ENCODE peak calls at places on chromosomes 2 and 18, in seven cellular contexts. F is uterus, S is upper lobe of left lung, G is K562, E is Peyer's patch, B is ovary, C is breast epithelium. W is an unnamed sample. For H3K4me1 and H3K9me3, the result is how much of the 10 kb centered on the place peaks cover.

GRCh38 chr2:33019796-33020195 is 73.0 kb downstream of the LTBP1 start:
- DNase-seq in F (no peak), S (no peak), G (no peak), E (no peak), B (no peak), C (no peak), W (no peak)

GRCh38 chr2:62396880-62397279 is 109.1 kb downstream of the TMEM17 start:
- DNase-seq in F (no peak), S (no peak), G (no peak), E (no peak), B (no peak), C (no peak), W (no peak)

GRCh38 chr2:107430596-107431266 is 396.0 kb upstream of the RGPD4 start:
- DNase-seq in F (no peak), S (no peak), G (no peak), E (no peak), B (no peak), C (no peak), W (no peak)

GRCh38 chr2:8576525-8577157 is 105.2 kb upstream of the ID2 start:
- DNase-seq in F (no peak), S (peak), G (no peak), E (peak), B (peak), C (no peak), W (peak)

GRCh38 chr2:10303174-10303633 is 500 bp downstream of the HPCAL1 start:
- DNase-seq in F (peak), S (no peak), G (no peak), E (peak), B (no peak), C (no peak), W (peak)

GRCh38 chr2:120509991-120510735 is 164.2 kb downstream of the INHBB start:
- DNase-seq in F (no peak), S (no peak), G (no peak), E (no peak), B (no peak), C (no peak), W (no peak)

GRCh38 chr2:7910752-7911151 is 771.1 kb upstream of the ID2 start:
- DNase-seq in F (no peak), S (no peak), G (no peak), E (no peak), B (no peak), C (no peak), W (no peak)

GRCh38 chr2:190786404-190787166 is 94.0 kb upstream of the GLS start:
- DNase-seq in F (no peak), S (peak), G (no peak), E (no peak), B (no peak), C (no peak), W (no peak)

GRCh38 chr2:182920631-182921056 is 54.2 kb upstream of the FRZB start:
- DNase-seq in F (no peak), S (no peak), G (no peak), E (no peak), B (no peak), C (no peak), W (no peak)

GRCh38 chr2:232523682-232524597 is 2.0 kb upstream of the CHRND start:
- DNase-seq in F (no peak), S (no peak), G (peak), E (no peak), B (peak), C (no peak), W (no peak)

GRCh38 chr2:164882276-164882675 is 40.7 kb upstream of the COBLL1 start:
- DNase-seq in F (no peak), S (no peak), G (no peak), E (no peak), B (peak), C (no peak), W (no peak)

GRCh38 chr2:172080641-172081230 is 4.6 kb upstream of the DLX1 start:
- DNase-seq in F (no peak), S (no peak), G (no peak), E (no peak), B (no peak), C (no peak), W (no peak)

GRCh38 chr2:72964146-72964525 is 46.8 kb downstream of the EMX1 start:
- DNase-seq in F (no peak), S (no peak), G (no peak), E (no peak), B (no peak), C (no peak), W (no peak)

GRCh38 chr18:21300616-21301200 is 58.7 kb downstream of the GREB1L start:
- DNase-seq in F (no peak), S (no peak), G (no peak), E (no peak), B (no peak), C (no peak), W (no peak)

GRCh38 chr2:156573710-156574109 is 137.5 kb downstream of the GPD2 start:
- DNase-seq in F (no peak), S (no peak), G (no peak), E (no peak), B (no peak), C (no peak), W (no peak)

GRCh38 chr18:47323158-47323557 is 71.7 kb upstream of the SKOR2 start:
- DNase-seq in F (no peak), S (no peak), G (no peak), E (no peak), B (no peak), C (no peak), W (no peak)

GRCh38 chr2:154195644-154196221 is 324.0 kb downstream of the GALNT13 start:
- DNase-seq in F (no peak), S (no peak), G (no peak), E (no peak), B (no peak), C (no peak), W (no peak)

GRCh38 chr2:155546715-155547555 is 785.6 kb downstream of the NR4A2 start:
- DNase-seq in F (no peak), S (no peak), G (no peak), E (no peak), B (no peak), C (no peak), W (no peak)

GRCh38 chr2:101328474-101329007 is 20.0 kb upstream of the RNF149 start:
- DNase-seq in F (no peak), S (peak), G (no peak), E (peak), B (no peak), C (no peak), W (no peak)

GRCh38 chr2:33620-34019 is 12.7 kb downstream of the FAM110C start:
- DNase-seq in F (no peak), S (peak), G (no peak), E (peak), B (no peak), C (no peak), W (no peak)

DNA sequence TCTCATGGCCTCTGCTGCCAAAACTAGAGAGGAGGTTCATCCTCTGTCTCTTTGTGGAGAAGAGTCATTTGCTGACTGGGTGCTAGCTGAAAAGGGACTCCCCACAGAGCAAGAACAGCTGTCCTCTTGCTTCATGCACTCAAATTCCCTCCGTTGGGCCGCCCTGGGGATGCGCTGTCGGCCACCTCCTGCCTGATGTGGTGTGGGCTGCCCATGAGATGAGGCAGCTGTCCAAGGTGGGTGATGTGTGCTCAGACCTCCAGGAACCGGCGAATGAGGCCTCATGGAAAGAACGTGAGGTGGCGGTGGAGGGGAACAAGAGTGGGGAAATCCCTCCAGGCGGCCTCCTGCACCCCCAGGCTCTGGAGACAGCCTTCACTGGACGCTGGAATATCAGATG is 79.9 kb downstream of the LONRF2 start:
- DNase-seq in F (no peak), S (no peak), G (no peak), E (no peak), B (no peak), C (no peak), W (no peak)
- H3K4me1 ChIP-seq in F (under half), S (under half), G (under half), E (under half), B (under half), C (under half), W (under half)

GRCh38 chr18:13381907-13382682 is 163.5 kb downstream of the LDLRAD4 start:
- DNase-seq in F (peak), S (peak), G (no peak), E (peak), B (peak), C (peak), W (no peak)
- TF ChIP-seq POLR2A in F (no peak), S (no peak), G (no peak), E (peak), B (no peak), C (no peak), W (no peak)

GRCh38 chr2:94762600-94762999 is 108.6 kb upstream of the TEKT4 start:
- DNase-seq in F (no peak), S (no peak), G (peak), E (no peak), B (no peak), C (no peak), W (no peak)

GRCh38 chr2:94759211-94759610 is 112.0 kb upstream of the TEKT4 start:
- DNase-seq in F (no peak), S (no peak), G (peak), E (no peak), B (no peak), C (no peak), W (no peak)

GRCh38 chr2:94767336-94767735 is 103.9 kb upstream of the TEKT4 start:
- DNase-seq in F (no peak), S (no peak), G (no peak), E (no peak), B (no peak), C (no peak), W (no peak)

GRCh38 chr2:94758546-94758945 is 112.7 kb upstream of the TEKT4 start:
- DNase-seq in F (no peak), S (no peak), G (no peak), E (no peak), B (no peak), C (no peak), W (no peak)

DNA sequence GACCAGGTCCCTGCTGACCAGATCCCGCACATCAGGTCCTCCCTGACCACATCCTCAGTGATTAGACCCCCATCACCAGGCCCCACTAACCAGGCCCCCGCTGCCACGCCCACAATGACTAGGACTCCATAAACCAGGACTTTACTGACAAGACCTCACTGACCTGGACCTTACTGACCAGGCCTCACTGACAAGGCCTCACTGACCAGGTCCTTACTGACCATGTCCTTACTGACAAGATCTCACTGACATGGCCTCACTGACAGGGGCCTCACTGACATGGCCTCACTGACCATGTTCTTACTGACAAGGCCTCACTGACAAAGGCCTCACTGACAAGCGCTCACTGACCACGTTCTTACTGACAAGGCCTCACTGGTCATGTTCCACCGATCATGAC is 107.9 kb upstream of the TEKT4 start:
- DNase-seq in F (no peak), S (no peak), G (no peak), E (no peak), B (no peak), C (no peak), W (no peak)
- H3K9me3 ChIP-seq in F (under half), S (under half), G (under half), E (under half), B (under half), C (under half), W (under half)

GRCh38 chr2:104864751-104865470 is 11.0 kb downstream of the POU3F3 start:
- DNase-seq in F (no peak), S (no peak), G (no peak), E (no peak), B (no peak), C (no peak), W (no peak)
- H3K4me1 ChIP-seq in F (under half), S (under half), G (under half), E (under half), B (under half), C (under half), W (under half)

GRCh38 chr18:13223341-13224148 is 5.0 kb downstream of the LDLRAD4 start:
- DNase-seq in F (no peak), S (no peak), G (no peak), E (no peak), B (no peak), C (peak), W (no peak)

GRCh38 chr18:13221821-13222220 is 3.3 kb downstream of the LDLRAD4 start:
- DNase-seq in F (peak), S (peak), G (no peak), E (no peak), B (no peak), C (no peak), W (no peak)

GRCh38 chr18:13220326-13220991 is 1.9 kb downstream of the LDLRAD4 start:
- DNase-seq in F (no peak), S (no peak), G (no peak), E (no peak), B (no peak), C (no peak), W (no peak)

GRCh38 chr18:13225261-13225660 is 6.7 kb downstream of the LDLRAD4 start:
- DNase-seq in F (no peak), S (no peak), G (no peak), E (no peak), B (no peak), C (no peak), W (no peak)

DNA sequence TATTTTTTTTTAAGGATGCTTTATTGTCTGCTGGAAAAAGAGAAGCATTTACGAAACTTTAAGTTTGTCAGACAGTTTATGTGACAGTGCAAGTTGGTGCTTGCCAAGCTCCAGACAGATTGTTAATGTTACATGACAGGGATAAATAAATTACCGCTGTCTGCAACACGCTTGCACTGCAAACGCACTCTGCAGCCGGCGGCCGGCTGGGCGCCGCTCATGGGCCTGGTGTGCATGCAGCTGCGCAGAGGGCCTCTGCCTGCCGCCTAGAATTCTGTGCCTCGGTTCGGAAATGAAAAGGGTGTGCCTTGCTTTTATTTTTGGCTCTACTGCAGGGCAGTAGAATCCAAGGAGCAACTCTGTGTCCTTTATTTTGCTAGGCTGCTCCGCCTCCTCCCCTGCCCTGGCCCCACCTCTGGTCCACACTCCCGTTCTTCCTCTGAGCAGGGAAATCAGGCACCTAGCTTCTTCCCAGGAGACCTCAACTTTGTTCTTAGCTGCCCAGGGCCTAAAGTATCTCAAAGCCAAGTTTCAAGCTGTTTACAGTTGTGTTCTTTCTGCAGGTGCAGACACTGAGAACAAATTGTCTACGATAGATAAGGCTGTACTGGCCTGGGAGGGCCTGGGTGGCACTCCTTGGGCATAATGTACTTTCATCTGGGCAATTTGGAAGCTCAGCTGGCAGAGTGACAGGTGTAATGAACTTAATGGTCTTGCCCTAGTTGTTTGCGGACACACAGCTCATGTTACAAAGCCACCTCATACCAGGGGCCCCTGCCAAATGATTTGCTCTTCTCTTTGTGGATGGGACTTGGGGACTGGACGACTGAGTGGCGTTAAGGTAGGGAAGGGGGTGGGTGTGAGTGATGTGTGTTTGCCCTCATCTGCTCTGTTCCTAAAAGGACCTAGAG is 4.1 kb downstream of the LDLRAD4 start:
- DNase-seq in F (peak), S (peak), G (no peak), E (no peak), B (no peak), C (no peak), W (peak)
- TF ChIP-seq POLR2A in F (no peak), S (no peak), G (no peak), E (peak), B (no peak), C (no peak), W (no peak)

GRCh38 chr2:177064417-177064816 is 148.2 kb upstream of the HNRNPA3 start:
- DNase-seq in F (no peak), S (no peak), G (no peak), E (no peak), B (no peak), C (no peak), W (no peak)

GRCh38 chr2:177056540-177056939 is 156.1 kb upstream of the HNRNPA3 start:
- DNase-seq in F (no peak), S (no peak), G (peak), E (no peak), B (no peak), C (no peak), W (no peak)

GRCh38 chr2:177059313-177059712 is 153.3 kb upstream of the HNRNPA3 start:
- DNase-seq in F (no peak), S (no peak), G (no peak), E (no peak), B (no peak), C (no peak), W (no peak)

GRCh38 chr2:177063331-177063730 is 149.3 kb upstream of the HNRNPA3 start:
- DNase-seq in F (no peak), S (no peak), G (no peak), E (no peak), B (no peak), C (no peak), W (no peak)

DNA sequence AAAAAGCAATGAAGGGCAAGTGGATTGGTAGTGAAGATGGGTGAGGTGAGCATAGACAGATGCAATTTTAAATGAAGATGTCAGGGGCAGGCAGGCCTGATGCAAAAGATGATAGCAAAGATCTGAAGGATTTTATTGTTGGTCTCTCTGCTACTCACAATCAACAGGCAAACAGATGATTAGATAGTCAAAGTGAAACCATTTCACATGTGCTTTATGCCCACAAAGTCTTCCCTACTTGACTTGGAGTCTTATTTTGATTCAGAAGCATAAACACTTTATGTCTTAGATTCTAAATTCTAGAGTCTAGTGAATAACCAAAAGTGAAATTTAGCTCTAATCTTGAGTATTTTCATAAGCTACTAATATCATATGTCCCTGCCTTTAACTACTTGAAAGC is 153.8 kb upstream of the HNRNPA3 start:
- DNase-seq in F (no peak), S (no peak), G (no peak), E (no peak), B (no peak), C (no peak), W (no peak)
- H3K9me3 ChIP-seq in F (under half), S (under half), G (under half), E (under half), B (under half), C (under half), W (under half)

GRCh38 chr2:28166956-28167355 is 225.7 kb upstream of the FOSL2 start:
- DNase-seq in F (no peak), S (no peak), G (no peak), E (no peak), B (no peak), C (no peak), W (no peak)

GRCh38 chr2:28164280-28164801 is 228.3 kb upstream of the FOSL2 start:
- DNase-seq in F (no peak), S (no peak), G (no peak), E (no peak), B (no peak), C (no peak), W (no peak)

GRCh38 chr2:28163627-28164279 is 228.9 kb upstream of the FOSL2 start:
- DNase-seq in F (no peak), S (no peak), G (no peak), E (no peak), B (no peak), C (no peak), W (no peak)

GRCh38 chr2:28163028-28163427 is 229.6 kb upstream of the FOSL2 start:
- DNase-seq in F (no peak), S (no peak), G (no peak), E (no peak), B (no peak), C (no peak), W (no peak)

DNA sequence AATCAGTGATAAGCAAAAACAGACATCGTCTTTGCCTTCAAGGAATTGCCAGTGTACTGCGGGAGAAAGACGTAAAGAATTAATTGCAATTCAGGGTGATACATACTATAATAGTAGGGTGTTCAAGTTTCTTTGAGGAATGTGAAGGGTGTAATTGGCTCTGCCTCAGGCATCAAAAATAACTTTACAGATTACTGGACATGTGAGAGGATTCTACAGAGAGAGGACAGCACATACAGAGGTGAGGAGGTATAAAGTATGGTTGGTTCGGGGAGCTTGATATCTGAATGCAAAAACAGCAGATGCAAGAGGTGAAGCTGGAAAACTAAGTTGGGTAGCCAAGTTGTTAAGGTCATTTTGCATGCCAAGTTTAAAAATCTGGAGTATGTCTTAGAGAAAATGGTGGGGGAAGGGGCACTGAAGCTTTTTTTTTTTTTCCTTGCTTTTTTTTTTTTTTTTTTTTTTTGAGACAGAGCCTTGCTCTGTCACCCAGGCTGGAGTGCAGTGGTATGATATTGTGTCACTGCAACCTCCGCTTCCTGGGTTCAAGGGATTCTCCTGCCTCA is 227.5 kb upstream of the FOSL2 start:
- DNase-seq in F (no peak), S (no peak), G (no peak), E (no peak), B (no peak), C (no peak), W (no peak)
- H3K4me1 ChIP-seq in F (under half), S (under half), G (under half), E (under half), B (under half), C (under half), W (under half)

DNA sequence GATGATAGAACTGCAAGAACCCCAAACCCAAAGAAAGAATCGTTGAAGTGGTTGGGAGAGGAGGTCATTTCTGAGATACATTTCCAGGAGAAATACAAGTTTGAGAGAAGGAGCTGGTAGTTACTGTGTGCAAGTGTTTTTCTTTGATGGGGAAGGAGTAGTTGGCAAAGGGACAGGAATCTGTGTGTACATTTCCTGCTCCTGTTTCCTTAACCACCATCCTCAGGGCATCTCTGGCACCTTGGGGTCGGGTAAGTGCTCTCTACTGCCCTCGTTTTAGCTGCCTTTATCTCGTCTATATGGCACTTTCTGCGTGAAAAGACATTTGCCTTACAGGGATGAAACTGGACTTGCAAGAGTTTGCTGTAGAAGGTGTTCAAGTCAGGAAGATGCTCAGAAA is 27.3 kb downstream of the CDC42EP3 start:
- DNase-seq in F (no peak), S (no peak), G (no peak), E (no peak), B (no peak), C (no peak), W (no peak)
- TF ChIP-seq POLR2A in F (no peak), S (no peak), G (no peak), E (no peak), B (no peak), C (no peak), W (no peak)

GRCh38 chr2:241582806-241583205 is 24.3 kb downstream of the BOK start:
- DNase-seq in F (no peak), S (no peak), G (no peak), E (no peak), B (no peak), C (no peak), W (no peak)
- H3K9me3 ChIP-seq in F (under half), S (under half), G (under half), E (under half), B (under half), C (under half), W (under half)

W was measured in right lobe of liver.